ENCODE peak calls at places on chromosome 22, in six cellular contexts. M is nucleus accumbens, J is midbrain, K is putamen, T is mucosa of gallbladder, G is ELR. Z is an unnamed sample.

GRCh38 chr22:39677967-39678366 is 107.4 kb downstream of the CACNA1I start:
- DNase-seq in M (no peak), J (no peak), K (no peak), T (no peak), G (no peak), Z (no peak)

GRCh38 chr22:44057411-44057987 is 33.4 kb downstream of the PARVB start:
- DNase-seq in M (peak; percentile 8), J (peak; percentile 52), K (peak; percentile 29), T (no peak), G (no peak), Z (peak; percentile 30)

GRCh38 chr22:25053153-25053805 is 100.8 kb downstream of the KIAA1671 start:
- DNase-seq in M (no peak), J (no peak), K (no peak), T (no peak), G (peak; percentile 28), Z (peak; percentile 27)

GRCh38 chr22:20922141-20922751 is 5.0 kb downstream of the CRKL start:
- DNase-seq in M (no peak), J (no peak), K (no peak), T (no peak), G (peak; percentile 36), Z (no peak)

GRCh38 chr22:50250555-50251471 is at the start of gene HDAC10:
- DNase-seq in M (no peak), J (peak; percentile 19), K (no peak), T (peak; percentile 83), G (peak; percentile 87), Z (peak; percentile 69)

GRCh38 chr22:29987143-29987542 is 93.1 kb upstream of the HORMAD2 start:
- DNase-seq in M (no peak), J (peak; percentile 50), K (peak; percentile 34), T (no peak), G (no peak), Z (no peak)

GRCh38 chr22:29914991-29915390 is 32.0 kb downstream of the MTMR3 start:
- DNase-seq in M (no peak), J (no peak), K (no peak), T (no peak), G (peak; percentile 51), Z (no peak)

GRCh38 chr22:29524440-29525191 is 28.9 kb downstream of the THOC5 start:
- DNase-seq in M (no peak), J (no peak), K (no peak), T (peak; percentile 13), G (peak; percentile 51), Z (peak; percentile 25)

GRCh38 chr22:29030618-29031235 is 30.9 kb downstream of the C22orf31 start:
- DNase-seq in M (no peak), J (peak; percentile 37), K (peak; percentile 49), T (peak; percentile 86), G (peak; percentile 92), Z (peak; percentile 87)

GRCh38 chr22:39920134-39920743 is 19.4 kb downstream of the GRAP2 start:
- DNase-seq in M (no peak), J (no peak), K (no peak), T (no peak), G (no peak), Z (no peak)

GRCh38 chr22:32255726-32256125 is 579 bp upstream of the SLC5A4 start:
- DNase-seq in M (no peak), J (no peak), K (no peak), T (no peak), G (peak; percentile 3), Z (no peak)

GRCh38 chr22:36860821-36861659 is at the start of gene NCF4:
- DNase-seq in M (no peak), J (peak; percentile 33), K (peak; percentile 39), T (peak; percentile 53), G (no peak), Z (no peak)

GRCh38 chr22:42747701-42748513 is 27.2 kb upstream of the A4GALT start:
- DNase-seq in M (no peak), J (no peak), K (no peak), T (no peak), G (peak; percentile 93), Z (peak; percentile 86)

GRCh38 chr22:24947881-24948280 is 1.4 kb upstream of the LHFPL7 start:
- DNase-seq in M (no peak), J (no peak), K (no peak), T (no peak), G (no peak), Z (no peak)

GRCh38 chr22:24985824-24986214 is 33.3 kb downstream of the KIAA1671 start:
- DNase-seq in M (no peak), J (no peak), K (no peak), T (no peak), G (peak; percentile 60), Z (peak; percentile 49)

GRCh38 chr22:25334091-25334490 is 114.7 kb downstream of the CRYBB2 start:
- DNase-seq in M (peak; percentile 4), J (peak; percentile 14), K (peak; percentile 12), T (peak; percentile 51), G (peak; percentile 20), Z (peak; percentile 8)

GRCh38 chr22:19674129-19674928 is 40.0 kb upstream of the SEPTIN5 start:
- DNase-seq in M (no peak), J (no peak), K (no peak), T (no peak), G (no peak), Z (peak; percentile 21)

GRCh38 chr22:49013707-49014106 is 814.0 kb downstream of the BRD1 start:
- DNase-seq in M (no peak), J (no peak), K (no peak), T (peak; percentile 8), G (no peak), Z (no peak)

GRCh38 chr22:24028533-24028932 is 17.4 kb downstream of the CABIN1 start:
- DNase-seq in M (no peak), J (no peak), K (no peak), T (no peak), G (no peak), Z (no peak)

GRCh38 chr22:17726561-17727243 is 47.6 kb downstream of the BID start:
- DNase-seq in M (no peak), J (no peak), K (no peak), T (no peak), G (peak; percentile 61), Z (no peak)

GRCh38 chr22:37659897-37660708 is 1.6 kb downstream of the PDXP start:
- DNase-seq in M (no peak), J (no peak), K (no peak), T (no peak), G (no peak), Z (no peak)

GRCh38 chr22:49366437-49366836 is 461.2 kb downstream of the BRD1 start:
- DNase-seq in M (no peak), J (no peak), K (no peak), T (no peak), G (no peak), Z (no peak)

GRCh38 chr22:17258015-17258827 is 39.0 kb upstream of the ADA2 start:
- DNase-seq in M (no peak), J (peak; percentile 28), K (peak; percentile 45), T (peak; percentile 25), G (no peak), Z (no peak)

GRCh38 chr22:29820941-29821789 is 16.9 kb downstream of the ASCC2 start:
- DNase-seq in M (no peak), J (no peak), K (no peak), T (peak; percentile 95), G (peak; percentile 87), Z (peak; percentile 86)

GRCh38 chr22:21974058-21974649 is 8.4 kb downstream of the TOP3B start:
- DNase-seq in M (no peak), J (no peak), K (no peak), T (no peak), G (peak; percentile 12), Z (no peak)

GRCh38 chr22:49203091-49203862 is 624.4 kb downstream of the BRD1 start:
- DNase-seq in M (no peak), J (no peak), K (no peak), T (no peak), G (no peak), Z (no peak)

GRCh38 chr22:27578937-27579617 is 222.5 kb downstream of the MN1 start:
- DNase-seq in M (no peak), J (no peak), K (no peak), T (no peak), G (no peak), Z (no peak)

GRCh38 chr22:44181033-44181911 is 547 bp downstream of the PARVG start:
- DNase-seq in M (no peak), J (no peak), K (peak; percentile 12), T (peak; percentile 35), G (no peak), Z (no peak)

GRCh38 chr22:49541451-49542230 is 286.0 kb downstream of the BRD1 start:
- DNase-seq in M (no peak), J (no peak), K (no peak), T (no peak), G (no peak), Z (no peak)

GRCh38 chr22:19888131-19888746 is 33.6 kb upstream of the GNB1L start:
- DNase-seq in M (no peak), J (no peak), K (no peak), T (no peak), G (no peak), Z (no peak)

GRCh38 chr22:24951942-24952836 is at the start of gene KIAA1671:
- DNase-seq in M (peak; percentile 66), J (peak; percentile 87), K (peak; percentile 78), T (peak; percentile 88), G (peak; percentile 47), Z (peak; percentile 42)

GRCh38 chr22:35552186-35552842 is 11.7 kb downstream of the RASD2 start:
- DNase-seq in M (no peak), J (no peak), K (no peak), T (no peak), G (peak; percentile 32), Z (peak; percentile 30)

GRCh38 chr22:30325724-30326703 is 727 bp downstream of the TBC1D10A start:
- DNase-seq in M (no peak), J (no peak), K (no peak), T (no peak), G (peak; percentile 55), Z (no peak)